ENCODE peak calls at places on chromosomes 4 and X, in eight cellular contexts. One of them, this sample, is unnamed.

GRCh38 chr4:173998471-173999144 is 284.9 kb downstream of the FBXO8 start:
- DNase-seq in neural crest cell: no peak
- DNase-seq in GM13976: no peak
- DNase-seq in tibial artery: no peak
- DNase-seq in type B pancreatic cell: no peak
- DNase-seq in K562: no peak
- DNase-seq in suprapubic skin: no peak
- DNase-seq in astrocyte of the spinal cord: no peak
- DNase-seq in this sample: no peak

GRCh38 chrX:120408168-120408567 is 46.3 kb downstream of the ATP1B4 start:
- DNase-seq in neural crest cell: no peak
- DNase-seq in astrocyte of the spinal cord: no peak
- DNase-seq in K562: no peak
- DNase-seq in GM13976: no peak
- DNase-seq in suprapubic skin: no peak
- DNase-seq in tibial artery: no peak
- DNase-seq in type B pancreatic cell: no peak
- DNase-seq in this sample: no peak

GRCh38 chr4:74206088-74206826 is 48.3 kb downstream of the MTHFD2L start:
- DNase-seq in GM13976: peak
- DNase-seq in suprapubic skin: no peak
- DNase-seq in astrocyte of the spinal cord: peak
- DNase-seq in tibial artery: no peak
- DNase-seq in K562: peak
- DNase-seq in type B pancreatic cell: no peak
- DNase-seq in neural crest cell: no peak
- DNase-seq in this sample: no peak

GRCh38 chrX:39452404-39452803 is 645.4 kb downstream of the BCOR start:
- DNase-seq in K562: no peak
- DNase-seq in suprapubic skin: no peak
- DNase-seq in astrocyte of the spinal cord: no peak
- DNase-seq in GM13976: no peak
- DNase-seq in neural crest cell: no peak
- DNase-seq in type B pancreatic cell: no peak
- DNase-seq in tibial artery: no peak
- DNase-seq in this sample: no peak

GRCh38 chr4:93788712-93789111 is 39.8 kb upstream of the ATOH1 start:
- DNase-seq in K562: peak
- DNase-seq in astrocyte of the spinal cord: peak
- DNase-seq in neural crest cell: no peak
- DNase-seq in suprapubic skin: no peak
- DNase-seq in GM13976: peak
- DNase-seq in type B pancreatic cell: no peak
- DNase-seq in tibial artery: no peak
- DNase-seq in this sample: peak

GRCh38 chrX:13028871-13029336 is 15.5 kb downstream of the FAM9C start:
- DNase-seq in neural crest cell: no peak
- DNase-seq in K562: no peak
- DNase-seq in tibial artery: no peak
- DNase-seq in GM13976: no peak
- DNase-seq in astrocyte of the spinal cord: no peak
- DNase-seq in type B pancreatic cell: no peak
- DNase-seq in suprapubic skin: no peak
- DNase-seq in this sample: no peak

GRCh38 chrX:48465336-48465933 is 4.6 kb downstream of the SLC38A5 start:
- DNase-seq in suprapubic skin: no peak
- DNase-seq in astrocyte of the spinal cord: peak
- DNase-seq in GM13976: peak
- DNase-seq in tibial artery: no peak
- DNase-seq in type B pancreatic cell: no peak
- DNase-seq in K562: no peak
- DNase-seq in neural crest cell: no peak
- DNase-seq in this sample: no peak

GRCh38 chrX:53494427-53494826 is 60.3 kb upstream of the HSD17B10 start:
- DNase-seq in tibial artery: no peak
- DNase-seq in type B pancreatic cell: no peak
- DNase-seq in suprapubic skin: no peak
- DNase-seq in neural crest cell: no peak
- DNase-seq in astrocyte of the spinal cord: no peak
- DNase-seq in K562: no peak
- DNase-seq in GM13976: no peak
- DNase-seq in this sample: no peak

GRCh38 chrX:120653000-120653399 is 23.1 kb upstream of the C1GALT1C1 start:
- DNase-seq in astrocyte of the spinal cord: no peak
- DNase-seq in GM13976: no peak
- DNase-seq in suprapubic skin: no peak
- DNase-seq in neural crest cell: no peak
- DNase-seq in K562: no peak
- DNase-seq in type B pancreatic cell: no peak
- DNase-seq in tibial artery: no peak
- DNase-seq in this sample: no peak

GRCh38 chr4:101145081-101145480 is 202.2 kb downstream of the PPP3CA start:
- DNase-seq in neural crest cell: no peak
- DNase-seq in suprapubic skin: no peak
- DNase-seq in GM13976: no peak
- DNase-seq in K562: no peak
- DNase-seq in type B pancreatic cell: no peak
- DNase-seq in tibial artery: no peak
- DNase-seq in astrocyte of the spinal cord: no peak
- DNase-seq in this sample: no peak

GRCh38 chrX:20267924-20268701 is 1.4 kb upstream of the RPS6KA3 start:
- DNase-seq in K562: no peak
- DNase-seq in suprapubic skin: peak
- DNase-seq in neural crest cell: peak
- DNase-seq in astrocyte of the spinal cord: peak
- DNase-seq in tibial artery: peak
- DNase-seq in GM13976: peak
- DNase-seq in type B pancreatic cell: peak
- DNase-seq in this sample: peak

GRCh38 chr4:157992948-157993839 is 179.6 kb downstream of the GASK1B start:
- DNase-seq in tibial artery: no peak
- DNase-seq in GM13976: no peak
- DNase-seq in neural crest cell: no peak
- DNase-seq in type B pancreatic cell: no peak
- DNase-seq in astrocyte of the spinal cord: no peak
- DNase-seq in suprapubic skin: no peak
- DNase-seq in K562: no peak
- DNase-seq in this sample: no peak

GRCh38 chr4:98659741-98660507 is 1.5 kb upstream of the TSPAN5 start:
- DNase-seq in suprapubic skin: no peak
- DNase-seq in tibial artery: no peak
- DNase-seq in K562: no peak
- DNase-seq in neural crest cell: no peak
- DNase-seq in type B pancreatic cell: no peak
- DNase-seq in GM13976: no peak
- DNase-seq in astrocyte of the spinal cord: peak
- DNase-seq in this sample: no peak

GRCh38 chr4:53841711-53842110 is 222.7 kb downstream of the CHIC2 start:
- DNase-seq in suprapubic skin: no peak
- DNase-seq in type B pancreatic cell: no peak
- DNase-seq in K562: no peak
- DNase-seq in GM13976: no peak
- DNase-seq in astrocyte of the spinal cord: no peak
- DNase-seq in tibial artery: no peak
- DNase-seq in neural crest cell: no peak
- DNase-seq in this sample: no peak

GRCh38 chr4:10198365-10198764 is 81.8 kb upstream of the WDR1 start:
- DNase-seq in type B pancreatic cell: no peak
- DNase-seq in K562: no peak
- DNase-seq in suprapubic skin: no peak
- DNase-seq in tibial artery: no peak
- DNase-seq in GM13976: no peak
- DNase-seq in astrocyte of the spinal cord: no peak
- DNase-seq in neural crest cell: no peak
- DNase-seq in this sample: no peak

GRCh38 chrX:100328342-100328741 is 81.7 kb downstream of the PCDH19 start:
- DNase-seq in type B pancreatic cell: no peak
- DNase-seq in K562: no peak
- DNase-seq in GM13976: no peak
- DNase-seq in tibial artery: no peak
- DNase-seq in suprapubic skin: no peak
- DNase-seq in astrocyte of the spinal cord: no peak
- DNase-seq in neural crest cell: no peak
- DNase-seq in this sample: no peak

GRCh38 chr4:98566491-98567008 is 91.9 kb downstream of the TSPAN5 start:
- DNase-seq in neural crest cell: no peak
- DNase-seq in type B pancreatic cell: no peak
- DNase-seq in suprapubic skin: no peak
- DNase-seq in tibial artery: no peak
- DNase-seq in GM13976: no peak
- DNase-seq in astrocyte of the spinal cord: peak
- DNase-seq in K562: no peak
- DNase-seq in this sample: no peak

GRCh38 chr4:84971319-84971932 is 4.9 kb upstream of the WDFY3 start:
- DNase-seq in type B pancreatic cell: no peak
- DNase-seq in GM13976: peak
- DNase-seq in neural crest cell: no peak
- DNase-seq in K562: peak
- DNase-seq in tibial artery: no peak
- DNase-seq in suprapubic skin: no peak
- DNase-seq in astrocyte of the spinal cord: peak
- DNase-seq in this sample: no peak

GRCh38 chr4:112423591-112423990 is 92.4 kb downstream of the NEUROG2 start:
- DNase-seq in K562: no peak
- DNase-seq in type B pancreatic cell: no peak
- DNase-seq in astrocyte of the spinal cord: peak
- DNase-seq in neural crest cell: no peak
- DNase-seq in tibial artery: no peak
- DNase-seq in suprapubic skin: no peak
- DNase-seq in GM13976: no peak
- DNase-seq in this sample: no peak

GRCh38 chrX:3216581-3216980 is 129.9 kb downstream of the MXRA5 start:
- DNase-seq in neural crest cell: no peak
- DNase-seq in GM13976: no peak
- DNase-seq in astrocyte of the spinal cord: no peak
- DNase-seq in type B pancreatic cell: no peak
- DNase-seq in suprapubic skin: no peak
- DNase-seq in K562: no peak
- DNase-seq in tibial artery: no peak
- DNase-seq in this sample: no peak

GRCh38 chr4:14111730-14112171 is 484.2 kb upstream of the BOD1L1 start:
- DNase-seq in tibial artery: no peak
- DNase-seq in astrocyte of the spinal cord: peak
- DNase-seq in K562: no peak
- DNase-seq in neural crest cell: no peak
- DNase-seq in suprapubic skin: no peak
- DNase-seq in GM13976: no peak
- DNase-seq in type B pancreatic cell: no peak
- DNase-seq in this sample: no peak

DNA sequence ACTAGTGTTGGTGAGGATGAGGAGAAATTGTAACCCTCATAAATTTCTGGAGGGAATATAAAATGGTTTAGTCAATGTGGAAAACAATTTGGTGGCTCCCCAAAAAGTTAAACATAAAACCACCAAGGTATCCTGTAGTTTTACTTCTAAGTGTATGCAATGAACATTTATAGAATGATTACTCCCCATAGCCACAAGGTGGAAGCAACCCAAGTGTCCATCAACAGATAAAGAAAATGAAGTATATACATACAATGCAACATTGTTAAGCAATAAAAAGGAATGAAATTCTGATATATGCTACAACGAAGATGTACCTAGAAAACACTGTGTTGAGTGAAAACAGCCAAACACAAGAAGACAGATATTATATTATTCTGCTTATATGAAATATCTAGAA is 569.1 kb upstream of the GRID2 start:
- DNase-seq in tibial artery: no peak
- DNase-seq in GM13976: no peak
- DNase-seq in astrocyte of the spinal cord: no peak
- DNase-seq in neural crest cell: no peak
- DNase-seq in K562: no peak
- DNase-seq in suprapubic skin: no peak
- DNase-seq in type B pancreatic cell: no peak
- DNase-seq in this sample: no peak
- TF ChIP-seq CTCF in tibial artery: no peak
- TF ChIP-seq CTCF in GM13976: no peak
- TF ChIP-seq CTCF in astrocyte of the spinal cord: no peak
- TF ChIP-seq CTCF in neural crest cell: peak
- TF ChIP-seq CTCF in K562: no peak
- TF ChIP-seq CTCF in suprapubic skin: no peak
- TF ChIP-seq CTCF in type B pancreatic cell: peak
- TF ChIP-seq CTCF in this sample: no peak

DNA sequence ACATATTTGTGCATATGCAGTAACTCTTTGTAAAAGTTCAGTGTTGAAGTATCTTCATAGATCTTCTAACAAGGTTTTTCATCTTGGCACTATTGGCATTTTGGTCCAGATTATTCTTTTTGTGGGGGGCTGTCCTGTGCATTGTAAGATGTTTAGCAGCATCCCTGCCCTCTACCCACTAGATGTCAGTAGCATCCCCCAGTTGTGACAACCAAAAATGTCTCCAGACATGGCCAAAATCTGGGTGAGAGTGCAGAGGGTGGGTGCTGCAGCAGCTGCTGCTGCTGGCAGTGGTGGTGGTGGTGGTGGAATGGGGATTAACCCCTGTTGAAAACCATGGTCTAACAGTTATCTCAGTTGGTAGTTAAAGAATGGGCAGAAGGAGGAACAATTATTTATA is 370.0 kb downstream of the GPAT3 start:
- DNase-seq in K562: no peak
- DNase-seq in type B pancreatic cell: no peak
- DNase-seq in suprapubic skin: no peak
- DNase-seq in tibial artery: no peak
- DNase-seq in astrocyte of the spinal cord: no peak
- DNase-seq in GM13976: no peak
- DNase-seq in neural crest cell: peak
- DNase-seq in this sample: peak
- TF ChIP-seq CTCF in K562: peak
- TF ChIP-seq CTCF in type B pancreatic cell: peak
- TF ChIP-seq CTCF in suprapubic skin: no peak
- TF ChIP-seq CTCF in tibial artery: no peak
- TF ChIP-seq CTCF in astrocyte of the spinal cord: peak
- TF ChIP-seq CTCF in GM13976: no peak
- TF ChIP-seq CTCF in neural crest cell: peak
- TF ChIP-seq CTCF in this sample: peak

GRCh38 chrX:49695276-49696180 is at the start of gene PAGE1:
- DNase-seq in GM13976: no peak
- DNase-seq in astrocyte of the spinal cord: no peak
- DNase-seq in K562: peak
- DNase-seq in suprapubic skin: no peak
- DNase-seq in tibial artery: no peak
- DNase-seq in type B pancreatic cell: no peak
- DNase-seq in neural crest cell: no peak
- DNase-seq in this sample: no peak
- TF ChIP-seq CTCF in GM13976: no peak
- TF ChIP-seq CTCF in astrocyte of the spinal cord: no peak
- TF ChIP-seq CTCF in K562: peak
- TF ChIP-seq CTCF in suprapubic skin: no peak
- TF ChIP-seq CTCF in tibial artery: no peak
- TF ChIP-seq CTCF in type B pancreatic cell: no peak
- TF ChIP-seq CTCF in neural crest cell: no peak
- TF ChIP-seq CTCF in this sample: no peak

DNA sequence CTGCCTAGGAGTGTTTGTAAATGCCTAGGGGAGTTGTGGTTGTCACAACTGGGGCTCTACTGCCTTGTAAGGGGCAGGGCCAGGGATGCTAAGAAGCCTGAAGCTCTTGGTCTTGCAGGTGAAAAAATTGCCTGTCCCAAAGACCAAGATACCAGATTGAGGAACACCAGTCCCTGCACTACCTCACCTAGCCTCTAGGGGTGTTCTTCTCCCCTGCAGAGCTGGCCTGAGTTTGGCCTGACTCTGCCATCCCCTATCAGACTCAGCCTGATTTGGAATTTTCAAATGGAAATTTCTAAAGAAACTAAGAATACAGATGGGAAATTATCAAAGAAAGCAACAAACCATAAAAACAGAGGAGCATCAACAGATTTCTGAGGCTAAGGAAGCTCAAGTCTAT is 90.4 kb downstream of the ZC4H2 start:
- DNase-seq in neural crest cell: no peak
- DNase-seq in tibial artery: no peak
- DNase-seq in type B pancreatic cell: no peak
- DNase-seq in GM13976: no peak
- DNase-seq in K562: peak
- DNase-seq in astrocyte of the spinal cord: no peak
- DNase-seq in suprapubic skin: no peak
- DNase-seq in this sample: peak
- TF ChIP-seq CTCF in neural crest cell: peak
- TF ChIP-seq CTCF in tibial artery: no peak
- TF ChIP-seq CTCF in type B pancreatic cell: peak
- TF ChIP-seq CTCF in GM13976: peak
- TF ChIP-seq CTCF in K562: peak
- TF ChIP-seq CTCF in astrocyte of the spinal cord: peak
- TF ChIP-seq CTCF in suprapubic skin: no peak
- TF ChIP-seq CTCF in this sample: peak

This sample was measured in endothelial cell.